ENCODE peak calls at places on chromosome 2, in nine cellular contexts. O is GM23338, F is activated gamma-delta T cell treated with Interleukin-2 at 50 U/mL for 16 hours, E is AG04450, L is EL, W is H4, M is astrocyte of the spinal cord, J is NCI-H1092 treated with DMSO at 0.1 percent for 48 hours, U is GM04504. I is an unnamed sample.

GRCh38 chr2:161172901-161173540 is 12.8 kb downstream of the TANK start:
- DNase-seq in E (no peak), J (no peak), U (no peak), L (no peak), O (no peak), W (no peak), F (no peak), M (no peak), I (no peak)

GRCh38 chr2:10028407-10028987 is 14.9 kb upstream of the KLF11 start:
- DNase-seq in J (no peak), U (no peak), E (no peak), M (no peak), W (no peak), O (peak; percentile 42), L (no peak), F (no peak), I (no peak)

GRCh38 chr2:239251971-239252370 is 148.8 kb downstream of the HDAC4 start:
- DNase-seq in E (no peak), J (no peak), F (no peak), O (no peak), W (peak; percentile 45), M (no peak), L (no peak), U (no peak), I (peak; percentile 82)

GRCh38 chr2:167862787-167863186 is 384.6 kb downstream of the STK39 start:
- DNase-seq in O (no peak), M (peak; percentile 46), U (no peak), E (no peak), J (no peak), L (peak; percentile 49), W (peak; percentile 14), F (no peak), I (peak; percentile 85)

GRCh38 chr2:206031950-206032567 is 53.9 kb downstream of the INO80D start:
- DNase-seq in O (no peak), F (no peak), L (no peak), U (no peak), E (no peak), M (no peak), W (no peak), J (no peak), I (no peak)

GRCh38 chr2:95389256-95390119 is 13.0 kb upstream of the FAHD2A start:
- DNase-seq in J (peak; percentile 20), E (peak; percentile 20), O (peak; percentile 84), U (peak; percentile 25), F (no peak), M (peak; percentile 56), L (peak; percentile 64), W (peak; percentile 45), I (peak; percentile 50)

GRCh38 chr2:127029652-127030051 is 77.3 kb downstream of the BIN1 start:
- DNase-seq in U (no peak), O (no peak), F (no peak), W (no peak), E (no peak), L (no peak), J (no peak), M (no peak), I (no peak)

GRCh38 chr2:33242845-33243244 is 233.6 kb upstream of the RASGRP3 start:
- DNase-seq in E (peak; percentile 26), J (no peak), O (no peak), W (no peak), U (no peak), M (peak; percentile 92), F (no peak), L (peak; percentile 62), I (no peak)

GRCh38 chr2:102367331-102367971 is 11.9 kb downstream of the IL18R1 start:
- DNase-seq in F (no peak), W (no peak), U (no peak), L (no peak), J (no peak), M (no peak), E (no peak), O (no peak), I (no peak)

GRCh38 chr2:37500031-37500430 is 155.6 kb downstream of the QPCT start:
- DNase-seq in F (no peak), L (peak; percentile 48), J (no peak), M (peak; percentile 15), U (no peak), W (no peak), E (peak; percentile 80), O (no peak), I (no peak)

GRCh38 chr2:85597241-85597640 is 1.7 kb downstream of the RNF181 start:
- DNase-seq in W (no peak), M (no peak), J (no peak), L (no peak), F (no peak), E (no peak), U (no peak), O (no peak), I (no peak)

GRCh38 chr2:115165529-115166109 is 723.2 kb downstream of the DPP10 start:
- DNase-seq in O (peak; percentile 57), L (no peak), M (peak; percentile 14), J (peak; percentile 50), F (no peak), U (peak; percentile 6), E (no peak), W (peak; percentile 35), I (peak; percentile 15)

GRCh38 chr2:38381381-38382143 is 4.5 kb upstream of the ATL2 start:
- DNase-seq in W (no peak), O (no peak), F (no peak), L (no peak), E (no peak), U (no peak), M (no peak), J (no peak), I (no peak)

GRCh38 chr2:112156152-112156986 is 18.2 kb downstream of the FBLN7 start:
- DNase-seq in E (no peak), W (peak; percentile 50), U (peak; percentile 51), F (peak; percentile 25), M (peak; percentile 59), L (peak; percentile 54), O (no peak), J (no peak), I (peak; percentile 84)

GRCh38 chr2:39443009-39443408 is 5.9 kb upstream of the MAP4K3 start:
- DNase-seq in L (no peak), W (no peak), J (no peak), F (no peak), M (no peak), E (no peak), U (no peak), O (no peak), I (no peak)

GRCh38 chr2:230591850-230592249 is 120.8 kb upstream of the CAB39 start:
- DNase-seq in E (no peak), W (no peak), M (no peak), F (no peak), U (no peak), J (no peak), O (no peak), L (no peak), I (no peak)

GRCh38 chr2:274503-274902 is 9.8 kb downstream of the ACP1 start:
- DNase-seq in W (no peak), U (no peak), L (no peak), F (no peak), E (no peak), M (no peak), J (no peak), O (peak; percentile 26), I (no peak)